ENCODE peak calls at places on chromosomes 12 and 14, in six cellular contexts. S is IMR-90, U is H9, Q is mesenchymal stem cell, P is neuronal stem cell, J is H1. I is an unnamed sample.

GRCh38 chr14:56205906-56206305 is 87.7 kb downstream of the PELI2 start:
- DNase-seq in S (no peak), U (no peak), Q (no peak), P (no peak), J (no peak), I (no peak)

GRCh38 chr14:85195872-85196477 is 334.0 kb upstream of the FLRT2 start:
- DNase-seq in S (peak; percentile 11), U (no peak), Q (peak; percentile 17), P (no peak), J (no peak), I (no peak)

GRCh38 chr14:93234798-93235197 is 27.7 kb downstream of the UBR7 start:
- DNase-seq in S (peak; percentile 85), U (no peak), Q (no peak), P (no peak), J (no peak), I (peak; percentile 93)

GRCh38 chr14:101359221-101360044 is 201.9 kb upstream of the DIO3 start:
- DNase-seq in S (no peak), U (no peak), Q (no peak), P (no peak), J (no peak), I (no peak)

GRCh38 chr14:47191693-47192092 is 483.7 kb downstream of the MDGA2 start:
- DNase-seq in S (no peak), U (no peak), Q (no peak), P (no peak), J (no peak), I (no peak)

GRCh38 chr12:45122776-45123380 is 72.0 kb upstream of the DBX2 start:
- DNase-seq in S (peak; percentile 21), U (no peak), Q (peak; percentile 5), P (peak; percentile 42), J (no peak), I (no peak)

GRCh38 chr12:7917392-7918267 is 18.4 kb downstream of the SLC2A3 start:
- DNase-seq in S (no peak), U (no peak), Q (peak; percentile 45), P (no peak), J (no peak), I (no peak)

GRCh38 chr12:123273166-123273565 is 1.5 kb upstream of the CDK2AP1 start:
- DNase-seq in S (no peak), U (no peak), Q (no peak), P (no peak), J (no peak), I (no peak)

GRCh38 chr14:56125772-56126411 is 7.7 kb downstream of the PELI2 start:
- DNase-seq in S (no peak), U (no peak), Q (no peak), P (no peak), J (no peak), I (no peak)

GRCh38 chr14:56124296-56124695 is 6.1 kb downstream of the PELI2 start:
- DNase-seq in S (peak; percentile 31), U (no peak), Q (peak; percentile 40), P (no peak), J (no peak), I (no peak)

GRCh38 chr14:91005716-91006115 is 54.7 kb downstream of the RPS6KA5 start:
- DNase-seq in S (no peak), U (no peak), Q (no peak), P (no peak), J (no peak), I (peak; percentile 78)

GRCh38 chr12:15634010-15634676 is 155.0 kb downstream of the EPS8 start:
- DNase-seq in S (peak; percentile 70), U (no peak), Q (peak; percentile 59), P (no peak), J (no peak), I (no peak)

GRCh38 chr12:129701536-129702165 is 202.2 kb downstream of the TMEM132D start:
- DNase-seq in S (no peak), U (no peak), Q (no peak), P (no peak), J (no peak), I (no peak)

GRCh38 chr12:75722714-75723200 is 211.3 kb upstream of the KRR1 start:
- DNase-seq in S (peak; percentile 93), U (no peak), Q (peak; percentile 86), P (no peak), J (no peak), I (no peak)

GRCh38 chr14:51488569-51489220 is 163.0 kb upstream of the FRMD6 start:
- DNase-seq in S (peak; percentile 31), U (no peak), Q (no peak), P (no peak), J (no peak), I (no peak)

GRCh38 chr12:2011641-2012607 is 7.7 kb upstream of the DCP1B start:
- DNase-seq in S (peak; percentile 9), U (no peak), Q (peak; percentile 32), P (no peak), J (no peak), I (no peak)

GRCh38 chr12:68761442-68761812 is 15.5 kb downstream of the SLC35E3 start:
- DNase-seq in S (no peak), U (no peak), Q (no peak), P (no peak), J (no peak), I (no peak)

GRCh38 chr12:79083181-79083580 is 218.6 kb downstream of the SYT1 start:
- DNase-seq in S (peak; percentile 7), U (no peak), Q (no peak), P (no peak), J (no peak), I (no peak)

GRCh38 chr12:7433276-7433822 is 10.6 kb downstream of the CD163L1 start:
- DNase-seq in S (peak; percentile 84), U (no peak), Q (peak; percentile 83), P (no peak), J (no peak), I (peak; percentile 44)

GRCh38 chr14:94779713-94780112 is 9.8 kb upstream of the GSC start:
- DNase-seq in S (no peak), U (no peak), Q (no peak), P (no peak), J (no peak), I (no peak)

GRCh38 chr12:68203460-68203875 is 22.1 kb downstream of the IL26 start:
- DNase-seq in S (no peak), U (no peak), Q (no peak), P (no peak), J (no peak), I (no peak)

GRCh38 chr12:53343978-53344377 is 7.8 kb upstream of the SP7 start:
- DNase-seq in S (no peak), U (no peak), Q (no peak), P (no peak), J (no peak), I (no peak)

GRCh38 chr12:28033538-28033915 is 61.0 kb upstream of the PTHLH start:
- DNase-seq in S (peak; percentile 74), U (no peak), Q (peak; percentile 18), P (no peak), J (no peak), I (no peak)

GRCh38 chr12:90390947-90391346 is 564.0 kb downstream of the CCER1 start:
- DNase-seq in S (no peak), U (no peak), Q (no peak), P (no peak), J (no peak), I (no peak)

GRCh38 chr12:56161677-56162351 is 3.7 kb downstream of the MYL6 start:
- DNase-seq in S (no peak), U (no peak), Q (no peak), P (no peak), J (no peak), I (peak; percentile 48)

GRCh38 chr12:39804479-39805241 is 185.1 kb upstream of the ABCD2 start:
- DNase-seq in S (no peak), U (no peak), Q (no peak), P (no peak), J (no peak), I (no peak)

GRCh38 chr14:66228267-66228970 is 257.8 kb upstream of the CCDC196 start:
- DNase-seq in S (no peak), U (no peak), Q (no peak), P (no peak), J (no peak), I (no peak)

GRCh38 chr12:107558816-107559382 is 126.7 kb upstream of the PWP1 start:
- DNase-seq in S (no peak), U (peak; percentile 24), Q (no peak), P (no peak), J (no peak), I (no peak)

GRCh38 chr12:101939856-101940265 is 62.5 kb downstream of the DRAM1 start:
- DNase-seq in S (peak; percentile 83), U (peak; percentile 69), Q (peak; percentile 78), P (peak; percentile 68), J (peak; percentile 41), I (peak; percentile 46)
- H3K4me1 ChIP-seq in S (peaks cover 13% of the 10 kb centered on the region), U (no peaks in the 10 kb centered on the region), Q (peaks cover 5% of the 10 kb centered on the region), P (no peaks in the 10 kb centered on the region), J (no peaks in the 10 kb centered on the region), I (peaks cover 11% of the 10 kb centered on the region)

DNA sequence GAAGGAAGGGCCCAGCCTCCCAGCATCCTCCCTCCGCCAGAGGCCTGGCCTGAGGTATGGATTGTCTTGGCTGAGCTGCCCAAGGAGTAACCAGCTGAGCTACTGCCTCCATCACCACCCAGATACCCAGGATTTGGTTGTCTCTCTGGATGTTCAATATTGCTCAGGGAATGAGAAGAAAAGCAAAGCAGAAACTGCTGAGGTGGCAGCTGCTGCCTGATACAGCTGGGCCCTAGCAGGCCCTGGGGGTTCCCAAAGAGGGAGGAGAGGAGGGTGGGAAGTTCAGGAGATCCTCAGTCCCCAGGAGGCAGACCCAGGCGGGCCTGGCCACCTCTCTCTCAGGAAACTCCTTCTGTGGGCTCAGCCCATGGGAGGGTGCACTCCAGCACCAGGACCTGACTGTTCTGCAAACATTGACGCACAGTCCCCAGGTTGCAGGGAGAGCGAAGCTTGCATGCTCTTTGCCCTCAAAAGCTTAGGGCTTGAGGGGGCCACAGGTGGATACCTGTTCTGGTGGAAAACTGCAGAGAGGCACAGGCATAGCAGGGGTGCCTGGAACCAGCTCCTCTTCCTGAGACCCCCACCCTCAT is 29.6 kb downstream of the IRF2BPL start:
- DNase-seq in S (no peak), U (no peak), Q (no peak), P (no peak), J (no peak), I (no peak)
- H2AK5ac ChIP-seq in S (no peak overlapping the region), U (no peak overlapping the region), Q (peak overlapping the region; percentile 55), P (peak overlapping the region; percentile 24), J (peak overlapping the region; percentile 32), I (peak overlapping the region; percentile 27)

GRCh38 chr14:75452324-75452723 is 24.5 kb downstream of the JDP2 start:
- DNase-seq in S (no peak), U (no peak), Q (no peak), P (no peak), J (no peak), I (no peak)
- H3K4me1 ChIP-seq in S (peaks cover 68% of the 10 kb centered on the region), U (peaks cover 4% of the 10 kb centered on the region), Q (peaks cover 60% of the 10 kb centered on the region), P (peaks cover 33% of the 10 kb centered on the region), J (peaks cover 25% of the 10 kb centered on the region), I (peaks cover 55% of the 10 kb centered on the region)

DNA sequence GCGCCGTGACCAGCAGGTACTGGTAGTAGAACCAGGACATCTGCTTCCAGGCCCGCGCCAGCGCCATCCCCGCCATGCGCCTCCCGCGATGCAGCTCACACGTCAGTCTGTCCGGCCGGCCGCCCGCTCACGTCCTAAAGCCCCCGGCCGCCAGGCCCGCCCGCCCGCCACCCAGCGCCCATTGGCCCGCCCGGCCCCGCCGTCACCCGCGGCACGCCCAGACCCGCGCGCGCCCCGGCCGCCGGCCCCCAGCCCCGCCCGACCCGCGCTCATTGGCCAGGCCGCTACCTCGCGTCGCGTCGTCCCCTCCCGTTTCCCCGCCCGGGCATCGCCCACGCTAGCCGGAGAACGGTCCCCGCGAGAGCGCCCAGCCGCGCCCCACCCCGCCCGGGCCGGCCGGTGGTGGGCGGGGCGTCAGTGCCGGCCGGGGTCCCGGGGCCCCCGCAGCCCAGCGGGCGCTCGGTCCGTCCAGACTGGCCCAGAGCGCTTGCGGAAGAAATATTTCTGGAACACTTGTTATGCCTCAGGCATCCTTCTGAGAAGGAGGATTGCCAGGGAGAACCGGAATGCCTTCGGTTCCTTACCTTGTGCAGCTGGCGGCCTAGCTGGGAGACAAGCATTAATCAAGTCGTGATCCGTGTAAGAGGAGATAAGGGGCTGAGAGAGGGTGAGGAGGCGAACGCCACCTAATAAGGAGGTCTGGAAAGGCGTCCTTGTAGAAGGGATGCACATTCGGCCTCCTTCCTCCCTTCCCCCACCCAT is at the start of gene SPTSSA:
- DNase-seq in S (peak; percentile 87), U (peak; percentile 91), Q (peak; percentile 90), P (peak; percentile 87), J (no peak), I (peak; percentile 91)
- H2AK5ac ChIP-seq in S (peak within 1 kb of the TSS; percentile 94), U (no peak within 1 kb of the TSS), Q (peak within 1 kb of the TSS; percentile 62), P (peak within 1 kb of the TSS; percentile 11), J (no peak within 1 kb of the TSS), I (peak within 1 kb of the TSS; percentile 61)

I was measured in trophoblast cell.